ENCODE peak calls at places on chromosomes 16 and 17, in eight cellular contexts. X, T, E, R, K, J, V and B are unnamed samples.

GRCh38 chr17:17815436-17816200 is 21.2 kb downstream of the SREBF1 start:
- DNase-seq in X (no peak), T (peak), E (no peak), R (no peak), K (peak), J (no peak), V (no peak), B (no peak)

GRCh38 chr17:41467546-41467945 is 360 bp upstream of the KRT32 start:
- DNase-seq in X (peak), T (no peak), E (no peak), R (no peak), K (no peak), J (no peak), V (no peak), B (no peak)

GRCh38 chr16:5584100-5584499 is 486.5 kb upstream of the EEF2KMT start:
- DNase-seq in X (no peak), T (no peak), E (no peak), R (no peak), K (no peak), J (no peak), V (no peak), B (no peak)

GRCh38 chr17:8925808-8926207 is 39.7 kb downstream of the PIK3R5 start:
- DNase-seq in X (no peak), T (no peak), E (no peak), R (no peak), K (no peak), J (no peak), V (no peak), B (no peak)

GRCh38 chr16:30657866-30658730 is at the start of gene FBRS:
- DNase-seq in X (peak), T (peak), E (peak), R (peak), K (peak), J (peak), V (peak), B (peak)

GRCh38 chr17:75703591-75703990 is 17.7 kb upstream of the ITGB4 start:
- DNase-seq in X (no peak), T (no peak), E (no peak), R (no peak), K (no peak), J (no peak), V (no peak), B (no peak)

GRCh38 chr17:60155427-60155814 is 5.6 kb downstream of the CA4 start:
- DNase-seq in X (no peak), T (no peak), E (no peak), R (no peak), K (no peak), J (no peak), V (no peak), B (no peak)

GRCh38 chr17:33049781-33050414 is 58.3 kb downstream of the SPACA3 start:
- DNase-seq in X (peak), T (peak), E (peak), R (peak), K (no peak), J (peak), V (peak), B (peak)

GRCh38 chr16:84199861-84200260 is 8.9 kb downstream of the ADAD2 start:
- DNase-seq in X (no peak), T (no peak), E (no peak), R (no peak), K (peak), J (peak), V (no peak), B (no peak)

GRCh38 chr16:74951676-74952075 is 33.2 kb downstream of the WDR59 start:
- DNase-seq in X (no peak), T (no peak), E (no peak), R (no peak), K (no peak), J (no peak), V (no peak), B (no peak)

GRCh38 chr17:16872351-16872751 is 99.6 kb downstream of the TNFRSF13B start:
- DNase-seq in X (peak), T (no peak), E (no peak), R (no peak), K (no peak), J (peak), V (no peak), B (peak)

GRCh38 chr16:29943846-29944669 is 17.8 kb upstream of the TMEM219 start:
- DNase-seq in X (peak), T (peak), E (peak), R (no peak), K (no peak), J (peak), V (no peak), B (peak)

GRCh38 chr17:40072481-40073346 is 9.9 kb downstream of the THRA start:
- DNase-seq in X (no peak), T (no peak), E (no peak), R (no peak), K (no peak), J (no peak), V (no peak), B (peak)

GRCh38 chr16:19284207-19284606 is 1.3 kb upstream of the CLEC19A start:
- DNase-seq in X (peak), T (peak), E (no peak), R (no peak), K (peak), J (no peak), V (no peak), B (no peak)

GRCh38 chr16:49649013-49649785 is 206.7 kb downstream of the ZNF423 start:
- DNase-seq in X (peak), T (no peak), E (no peak), R (no peak), K (no peak), J (peak), V (no peak), B (no peak)

GRCh38 chr17:39602533-39603303 is 5.0 kb downstream of the NEUROD2 start:
- DNase-seq in X (no peak), T (no peak), E (no peak), R (no peak), K (no peak), J (no peak), V (no peak), B (no peak)

GRCh38 chr16:79393564-79393963 is 207.0 kb downstream of the MAF start:
- DNase-seq in X (no peak), T (no peak), E (no peak), R (no peak), K (no peak), J (no peak), V (no peak), B (no peak)

GRCh38 chr16:4358236-4358635 is 7.1 kb upstream of the PAM16 start:
- DNase-seq in X (no peak), T (no peak), E (no peak), R (no peak), K (no peak), J (no peak), V (no peak), B (no peak)

GRCh38 chr16:74192281-74192680 is 104.3 kb upstream of the PSMD7 start:
- DNase-seq in X (no peak), T (no peak), E (no peak), R (no peak), K (no peak), J (no peak), V (no peak), B (no peak)

GRCh38 chr16:56691885-56692284 is 9.6 kb downstream of the MT1X start:
- DNase-seq in X (peak), T (peak), E (no peak), R (no peak), K (no peak), J (peak), V (no peak), B (no peak)

GRCh38 chr17:59427425-59427921 is 96.0 kb downstream of the YPEL2 start:
- DNase-seq in X (peak), T (peak), E (no peak), R (peak), K (peak), J (peak), V (no peak), B (no peak)

GRCh38 chr16:77949445-77949844 is 72.9 kb upstream of the CLEC3A start:
- DNase-seq in X (no peak), T (no peak), E (no peak), R (no peak), K (no peak), J (no peak), V (no peak), B (no peak)

GRCh38 chr17:47316316-47316715 is 7.4 kb upstream of the EFCAB13 start:
- DNase-seq in X (peak), T (no peak), E (no peak), R (no peak), K (no peak), J (peak), V (no peak), B (no peak)

GRCh38 chr16:57167951-57168350 is 17.9 kb downstream of the PSME3IP1 start:
- DNase-seq in X (peak), T (peak), E (no peak), R (no peak), K (no peak), J (peak), V (no peak), B (no peak)

GRCh38 chr16:28538733-28539596 is at the start of gene NUPR1:
- DNase-seq in X (peak), T (peak), E (no peak), R (no peak), K (peak), J (peak), V (no peak), B (peak)

GRCh38 chr17:58315750-58316149 is 12.8 kb downstream of the TSPOAP1 start:
- DNase-seq in X (no peak), T (no peak), E (no peak), R (no peak), K (no peak), J (no peak), V (no peak), B (no peak)

GRCh38 chr17:17106716-17107115 is 64.5 kb downstream of the MPRIP start:
- DNase-seq in X (peak), T (no peak), E (no peak), R (no peak), K (no peak), J (peak), V (no peak), B (no peak)

GRCh38 chr16:73053379-73054130 is 5.6 kb upstream of the ZFHX3 start:
- DNase-seq in X (peak), T (peak), E (no peak), R (no peak), K (no peak), J (peak), V (no peak), B (no peak)

GRCh38 chr16:74601131-74601871 is 5.6 kb downstream of the GLG1 start:
- DNase-seq in X (no peak), T (no peak), E (no peak), R (peak), K (no peak), J (no peak), V (no peak), B (peak)

GRCh38 chr16:68406458-68407041 is 41.8 kb downstream of the SMPD3 start:
- DNase-seq in X (peak), T (no peak), E (no peak), R (no peak), K (no peak), J (peak), V (no peak), B (no peak)